ENCODE peak calls at places on chromosome 22, in eight cellular contexts. O is pancreas, L is A549, S is spleen, M is adipocyte, Z is aorta, R is tibial artery, I is SK-N-SH. W is an unnamed sample.
A peak's percentile ranks its signal among the peaks of the same experiment; 100 is the strongest.

GRCh38 chr22:39448205-39449054 is 8.4 kb upstream of the MGAT3 start:
- DNase-seq in I (no peak), S (no peak), M (no peak), L (no peak), O (no peak), Z (no peak), R (no peak), W (no peak)

GRCh38 chr22:20567371-20567847 is 60.0 kb downstream of the MED15 start:
- DNase-seq in M (peak; percentile 75), O (no peak), L (peak; percentile 40), I (no peak), Z (peak; percentile 59), R (no peak), S (peak; percentile 32), W (no peak)

GRCh38 chr22:42758929-42759629 is 38.4 kb upstream of the A4GALT start:
- DNase-seq in L (peak; percentile 64), Z (no peak), S (no peak), R (peak; percentile 37), M (peak; percentile 22), O (no peak), I (no peak), W (no peak)

GRCh38 chr22:39943366-39943765 is 16.8 kb upstream of the TMA7B start:
- DNase-seq in Z (no peak), S (no peak), L (no peak), M (no peak), R (no peak), O (no peak), I (no peak), W (no peak)

GRCh38 chr22:45343143-45343542 is 33.4 kb downstream of the FAM118A start:
- DNase-seq in M (no peak), Z (no peak), L (no peak), I (no peak), S (no peak), O (no peak), R (no peak), W (no peak)

GRCh38 chr22:36052505-36052941 is 23.9 kb upstream of the RBFOX2 start:
- DNase-seq in Z (no peak), O (no peak), R (no peak), S (no peak), L (peak; percentile 44), I (no peak), M (no peak), W (no peak)

GRCh38 chr22:38792833-38793232 is 1.1 kb downstream of the DNAL4 start:
- DNase-seq in Z (no peak), L (no peak), S (no peak), M (peak; percentile 21), O (no peak), I (no peak), R (no peak), W (no peak)

GRCh38 chr22:32050678-32051515 is 7.8 kb downstream of the SLC5A1 start:
- DNase-seq in I (no peak), R (peak; percentile 38), M (peak; percentile 86), O (no peak), L (peak; percentile 72), Z (no peak), S (no peak), W (no peak)

GRCh38 chr22:37182101-37182948 is 5.7 kb downstream of the C1QTNF6 start:
- DNase-seq in O (peak; percentile 46), I (no peak), L (peak; percentile 26), R (no peak), M (no peak), Z (peak; percentile 53), S (peak; percentile 71), W (no peak)

GRCh38 chr22:37179622-37180420 is 8.2 kb downstream of the C1QTNF6 start:
- DNase-seq in I (no peak), M (no peak), S (peak; percentile 74), O (peak; percentile 48), Z (peak; percentile 59), L (peak; percentile 24), R (no peak), W (peak; percentile 81)

GRCh38 chr22:37181681-37182080 is 6.4 kb downstream of the C1QTNF6 start:
- DNase-seq in I (no peak), O (no peak), M (no peak), S (no peak), L (no peak), R (no peak), Z (no peak), W (no peak)

GRCh38 chr22:37179126-37179470 is 8.9 kb downstream of the C1QTNF6 start:
- DNase-seq in O (peak; percentile 36), L (no peak), S (no peak), R (no peak), I (no peak), M (no peak), Z (peak; percentile 46), W (no peak)

DNA sequence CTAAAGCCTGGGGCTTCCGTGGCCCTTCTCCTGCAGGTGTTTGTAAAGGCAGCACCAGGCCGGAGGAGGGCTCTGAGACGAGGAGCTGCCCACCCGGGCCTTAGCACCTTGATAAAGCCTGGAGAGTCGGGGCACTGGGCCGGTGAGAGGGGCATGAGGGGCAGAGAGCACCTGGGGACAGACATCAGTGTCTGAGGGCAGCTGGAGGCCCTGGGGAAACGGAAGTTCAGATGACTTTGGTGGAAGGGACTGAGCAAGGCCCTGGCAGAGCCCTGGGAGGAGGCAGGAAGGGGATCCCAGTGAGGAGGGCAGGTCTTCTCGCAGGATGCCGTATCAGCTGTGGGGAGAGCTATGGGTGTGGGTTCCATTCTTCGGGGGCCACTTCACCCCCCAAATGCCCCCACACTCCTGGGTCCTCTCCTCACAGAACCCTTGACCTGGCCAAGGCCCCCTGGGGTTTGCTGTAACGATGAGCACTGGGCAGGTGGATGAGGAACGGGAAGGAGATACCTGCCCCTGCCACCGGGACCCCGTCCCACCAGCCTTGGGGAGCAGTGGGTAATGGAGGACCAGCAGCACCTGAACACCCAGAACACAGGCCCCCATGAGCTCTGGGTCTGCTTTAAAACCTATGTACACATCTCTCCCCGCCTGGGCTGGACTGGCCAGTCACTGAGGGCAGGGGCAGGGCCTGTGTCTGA is 7.4 kb downstream of the C1QTNF6 start:
- DNase-seq in I (no peak), L (no peak), M (no peak), Z (peak; percentile 70), S (peak; percentile 70), O (peak; percentile 50), R (no peak), W (no peak)
- H3K4me1 ChIP-seq in I (peaks cover 38% of the 10 kb centered on the region), L (peaks cover 66% of the 10 kb centered on the region), M (peaks cover 35% of the 10 kb centered on the region), Z (no peaks in the 10 kb centered on the region), S (peaks cover 19% of the 10 kb centered on the region), O (peaks cover 8% of the 10 kb centered on the region), R (peaks cover 20% of the 10 kb centered on the region), W (peaks cover 33% of the 10 kb centered on the region)

GRCh38 chr22:21855715-21856114 is 11.7 kb downstream of the MAPK1 start:
- DNase-seq in O (no peak), S (no peak), R (no peak), I (no peak), M (no peak), L (no peak), Z (no peak), W (no peak)

GRCh38 chr22:21856197-21856596 is 11.2 kb downstream of the MAPK1 start:
- DNase-seq in O (no peak), R (no peak), M (no peak), L (no peak), Z (no peak), I (no peak), S (no peak), W (no peak)

GRCh38 chr22:21856868-21857267 is 10.6 kb downstream of the MAPK1 start:
- DNase-seq in I (no peak), M (no peak), Z (no peak), L (no peak), S (no peak), R (no peak), O (no peak), W (no peak)

GRCh38 chr22:21858025-21858764 is 9.2 kb downstream of the MAPK1 start:
- DNase-seq in S (no peak), M (no peak), L (no peak), R (no peak), Z (no peak), I (no peak), O (no peak), W (no peak)

DNA sequence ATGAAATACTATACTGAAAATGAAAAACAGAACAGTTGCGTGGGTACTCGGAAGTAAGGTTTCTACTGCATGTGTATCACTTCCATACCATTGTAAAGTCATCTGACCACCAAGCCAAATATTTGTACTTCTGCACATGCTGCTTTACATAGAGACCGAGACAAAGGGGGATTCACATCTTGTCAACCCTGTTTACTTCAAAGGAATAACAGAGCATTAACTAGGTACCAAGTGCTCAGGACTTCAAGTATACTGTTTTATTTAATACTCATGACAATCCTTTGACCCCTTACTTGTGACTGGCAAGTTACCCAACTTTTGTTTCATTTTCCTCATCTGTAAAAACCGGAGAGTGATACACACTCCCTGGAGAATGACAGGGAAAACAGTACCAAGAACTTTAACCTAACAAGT is 9.9 kb downstream of the MAPK1 start:
- DNase-seq in R (no peak), L (no peak), S (no peak), M (peak; percentile 39), Z (no peak), I (no peak), O (no peak), W (no peak)
- H3K4me1 ChIP-seq in R (peaks cover 91% of the 10 kb centered on the region), L (peaks cover 39% of the 10 kb centered on the region), S (peaks cover 39% of the 10 kb centered on the region), M (peaks cover 41% of the 10 kb centered on the region), Z (peaks cover 5% of the 10 kb centered on the region), I (peaks cover 3% of the 10 kb centered on the region), O (peaks cover 60% of the 10 kb centered on the region), W (peaks cover 87% of the 10 kb centered on the region)

GRCh38 chr22:48554893-48555552 is 1272.7 kb downstream of the BRD1 start:
- DNase-seq in R (no peak), M (no peak), I (no peak), L (no peak), Z (no peak), O (no peak), S (no peak), W (no peak)

GRCh38 chr22:48551061-48551460 is 1276.6 kb downstream of the BRD1 start:
- DNase-seq in O (no peak), I (no peak), S (no peak), Z (no peak), L (no peak), M (no peak), R (no peak), W (no peak)

GRCh38 chr22:48553119-48553518 is 1274.6 kb downstream of the BRD1 start:
- DNase-seq in M (no peak), O (no peak), I (peak; percentile 58), L (no peak), Z (no peak), S (no peak), R (no peak), W (no peak)

GRCh38 chr22:48553694-48554308 is 1273.9 kb downstream of the BRD1 start:
- DNase-seq in Z (no peak), O (no peak), L (no peak), I (no peak), M (no peak), S (no peak), R (no peak), W (no peak)

DNA sequence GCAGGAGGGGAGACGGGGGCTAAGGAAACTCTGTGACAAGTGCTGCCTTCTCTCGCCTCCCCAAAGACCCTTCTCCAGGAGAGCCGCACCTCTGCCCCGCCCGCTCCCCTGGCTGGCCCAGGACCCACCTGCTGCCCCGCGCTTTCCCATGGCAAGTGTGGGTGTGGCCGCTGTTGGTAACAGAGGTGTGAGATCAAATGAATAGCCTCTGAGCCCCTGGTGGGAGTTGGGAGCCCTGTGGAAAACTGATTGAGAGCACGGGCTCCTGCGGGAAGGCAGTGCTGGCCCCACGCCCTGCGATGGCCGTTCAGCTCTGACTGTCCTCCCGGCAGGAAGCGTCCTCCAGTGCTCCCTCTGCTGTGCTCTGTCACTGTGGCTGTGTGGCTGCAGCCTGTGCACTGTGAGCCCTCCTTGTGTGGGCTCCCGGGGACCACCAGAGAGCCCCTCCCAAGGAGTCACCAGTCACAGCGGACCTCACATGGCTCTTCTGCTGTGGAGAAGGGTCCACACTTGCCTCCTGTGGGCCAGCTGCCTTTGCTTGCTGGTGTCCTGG is 1275.9 kb downstream of the BRD1 start:
- DNase-seq in S (no peak), L (no peak), M (no peak), I (no peak), R (no peak), Z (no peak), O (no peak), W (no peak)
- H3K4me1 ChIP-seq in S (no peaks in the 10 kb centered on the region), L (no peaks in the 10 kb centered on the region), M (no peaks in the 10 kb centered on the region), I (no peaks in the 10 kb centered on the region), R (no peaks in the 10 kb centered on the region), Z (no peaks in the 10 kb centered on the region), O (no peaks in the 10 kb centered on the region), W (no peaks in the 10 kb centered on the region)

DNA sequence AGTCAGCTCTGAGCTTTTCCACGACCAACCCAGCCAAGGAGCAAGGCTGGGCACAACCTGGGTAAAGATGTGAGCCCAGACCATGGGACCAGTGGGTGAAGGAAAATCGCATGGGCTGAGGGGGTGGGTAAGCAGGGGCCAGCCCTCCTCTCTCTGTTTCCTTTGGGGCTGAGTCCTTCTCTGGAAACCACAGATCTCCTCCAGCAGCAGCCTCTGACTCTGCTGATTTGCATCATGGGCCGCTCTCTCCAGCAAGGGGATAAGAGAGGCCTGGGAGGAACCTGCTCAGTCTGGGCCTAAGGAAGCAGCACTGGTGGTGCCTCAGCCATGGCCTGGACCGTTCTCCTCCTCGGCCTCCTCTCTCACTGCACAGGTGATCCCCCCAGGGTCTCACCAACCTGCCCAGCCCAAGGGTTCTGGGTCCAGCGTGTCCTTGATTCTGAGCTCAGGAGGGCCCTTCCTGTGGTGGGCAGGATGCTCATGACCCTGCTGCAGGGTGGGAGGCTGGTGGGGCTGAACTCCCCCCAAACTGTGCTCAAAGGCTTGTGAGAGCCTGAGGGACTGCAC is 67.8 kb downstream of the GGTLC2 start:
- DNase-seq in I (no peak), L (no peak), Z (no peak), M (no peak), R (no peak), O (no peak), S (no peak), W (peak; percentile 26)
- H3K4me1 ChIP-seq in I (no peaks in the 10 kb centered on the region), L (peaks cover 15% of the 10 kb centered on the region), Z (no peaks in the 10 kb centered on the region), M (no peaks in the 10 kb centered on the region), R (no peaks in the 10 kb centered on the region), O (no peaks in the 10 kb centered on the region), S (no peaks in the 10 kb centered on the region), W (no peaks in the 10 kb centered on the region)

W was measured in transverse colon.